ENCODE peak calls at places on chromosomes 5 and 9, in four cellular contexts. One of them, this sample, is unnamed.

GRCh38 chr5:95725071-95725820 is 5.9 kb upstream of the RHOBTB3 start:
- DNase-seq in SK-N-SH: no peak
- DNase-seq in HepG2: no peak
- DNase-seq in GM12878: no peak
- DNase-seq in this sample: peak

GRCh38 chr9:14155237-14155636 is 158.7 kb downstream of the NFIB start:
- DNase-seq in HepG2: no peak
- DNase-seq in GM12878: no peak
- DNase-seq in SK-N-SH: no peak
- DNase-seq in this sample: no peak

GRCh38 chr5:394671-395155 is 48.3 kb upstream of the EXOC3 start:
- DNase-seq in HepG2: no peak
- DNase-seq in SK-N-SH: peak
- DNase-seq in GM12878: no peak
- DNase-seq in this sample: no peak

GRCh38 chr5:8114597-8115266 is 245.8 kb downstream of the MTRR start:
- DNase-seq in HepG2: no peak
- DNase-seq in SK-N-SH: no peak
- DNase-seq in GM12878: no peak
- DNase-seq in this sample: no peak

GRCh38 chr5:84384604-84385575 is at the start of gene EDIL3:
- DNase-seq in SK-N-SH: peak
- DNase-seq in HepG2: no peak
- DNase-seq in GM12878: no peak
- DNase-seq in this sample: no peak

GRCh38 chr9:33950371-33950770 is 98.3 kb downstream of the UBAP2 start:
- DNase-seq in HepG2: no peak
- DNase-seq in GM12878: no peak
- DNase-seq in SK-N-SH: no peak
- DNase-seq in this sample: no peak

GRCh38 chr5:154493274-154493673 is 15.2 kb upstream of the HAND1 start:
- DNase-seq in SK-N-SH: no peak
- DNase-seq in GM12878: no peak
- DNase-seq in HepG2: no peak
- DNase-seq in this sample: no peak

GRCh38 chr5:92518318-92518913 is 1062.6 kb downstream of the NR2F1-AS1 start:
- DNase-seq in HepG2: peak
- DNase-seq in SK-N-SH: peak
- DNase-seq in GM12878: peak
- DNase-seq in this sample: peak

GRCh38 chr9:114694146-114694545 is 12.2 kb upstream of the TEX48 start:
- DNase-seq in HepG2: no peak
- DNase-seq in GM12878: no peak
- DNase-seq in SK-N-SH: no peak
- DNase-seq in this sample: no peak

GRCh38 chr5:6686916-6687409 is 26.3 kb upstream of the TENT4A start:
- DNase-seq in SK-N-SH: no peak
- DNase-seq in HepG2: peak
- DNase-seq in GM12878: no peak
- DNase-seq in this sample: peak

GRCh38 chr5:135137146-135137915 is 103.3 kb upstream of the PITX1 start:
- DNase-seq in SK-N-SH: no peak
- DNase-seq in GM12878: no peak
- DNase-seq in HepG2: no peak
- DNase-seq in this sample: no peak

GRCh38 chr9:4297151-4297794 is 2.6 kb downstream of the GLIS3 start:
- DNase-seq in GM12878: no peak
- DNase-seq in HepG2: peak
- DNase-seq in SK-N-SH: peak
- DNase-seq in this sample: peak

GRCh38 chr5:115770466-115770865 is 46.0 kb downstream of the CDO1 start:
- DNase-seq in HepG2: peak
- DNase-seq in SK-N-SH: no peak
- DNase-seq in GM12878: no peak
- DNase-seq in this sample: peak

GRCh38 chr5:179373961-179374505 is 28.8 kb upstream of the ADAMTS2 start:
- DNase-seq in HepG2: no peak
- DNase-seq in SK-N-SH: peak
- DNase-seq in GM12878: no peak
- DNase-seq in this sample: no peak

GRCh38 chr5:153658151-153658550 is 167.7 kb downstream of the GRIA1 start:
- DNase-seq in GM12878: no peak
- DNase-seq in SK-N-SH: no peak
- DNase-seq in HepG2: no peak
- DNase-seq in this sample: no peak

GRCh38 chr5:159463590-159464321 is 133.5 kb upstream of the IL12B start:
- DNase-seq in SK-N-SH: no peak
- DNase-seq in GM12878: no peak
- DNase-seq in HepG2: peak
- DNase-seq in this sample: no peak

GRCh38 chr5:141050622-141051525 is at the start of gene PCDHB1:
- DNase-seq in SK-N-SH: peak
- DNase-seq in HepG2: no peak
- DNase-seq in GM12878: no peak
- DNase-seq in this sample: no peak

GRCh38 chr9:68834931-68835520 is 130.0 kb downstream of the PIP5K1B start:
- DNase-seq in SK-N-SH: no peak
- DNase-seq in GM12878: no peak
- DNase-seq in HepG2: peak
- DNase-seq in this sample: no peak

GRCh38 chr5:15474143-15474719 is 25.7 kb upstream of the FBXL7 start:
- DNase-seq in SK-N-SH: no peak
- DNase-seq in GM12878: no peak
- DNase-seq in HepG2: no peak
- DNase-seq in this sample: no peak

GRCh38 chr9:82761911-82762310 is 301.0 kb downstream of the RASEF start:
- DNase-seq in HepG2: no peak
- DNase-seq in GM12878: no peak
- DNase-seq in SK-N-SH: no peak
- DNase-seq in this sample: no peak

GRCh38 chr5:177077335-177077734 is 9.4 kb upstream of the FGFR4 start:
- DNase-seq in GM12878: no peak
- DNase-seq in HepG2: no peak
- DNase-seq in SK-N-SH: no peak
- DNase-seq in this sample: no peak

GRCh38 chr5:3011764-3012017 is 260.2 kb upstream of the IRX2 start:
- DNase-seq in HepG2: no peak
- DNase-seq in SK-N-SH: no peak
- DNase-seq in GM12878: no peak
- DNase-seq in this sample: no peak

GRCh38 chr9:130284249-130284625 is 18.7 kb downstream of the HMCN2 start:
- DNase-seq in SK-N-SH: no peak
- DNase-seq in HepG2: no peak
- DNase-seq in GM12878: no peak
- DNase-seq in this sample: no peak

GRCh38 chr9:129885018-129885669 is 49.9 kb downstream of the USP20 start:
- DNase-seq in HepG2: peak
- DNase-seq in GM12878: peak
- DNase-seq in SK-N-SH: no peak
- DNase-seq in this sample: peak

GRCh38 chr9:113454914-113455761 is 8.4 kb upstream of the RGS3 start:
- DNase-seq in HepG2: peak
- DNase-seq in GM12878: no peak
- DNase-seq in SK-N-SH: no peak
- DNase-seq in this sample: peak

GRCh38 chr5:55154893-55155292 is 5.1 kb upstream of the GPX8 start:
- DNase-seq in GM12878: no peak
- DNase-seq in HepG2: no peak
- DNase-seq in SK-N-SH: no peak
- DNase-seq in this sample: no peak

GRCh38 chr9:551986-552930 is 289.2 kb upstream of the DMRT1 start:
- DNase-seq in SK-N-SH: no peak
- DNase-seq in HepG2: no peak
- DNase-seq in GM12878: no peak
- DNase-seq in this sample: no peak

GRCh38 chr9:61671276-61671973 is 481.6 kb downstream of the SPATA31A7 start:
- DNase-seq in GM12878: no peak
- DNase-seq in HepG2: no peak
- DNase-seq in SK-N-SH: peak
- DNase-seq in this sample: no peak

GRCh38 chr5:137186759-137187461 is 312.2 kb downstream of the SPOCK1 start:
- DNase-seq in GM12878: no peak
- DNase-seq in HepG2: no peak
- DNase-seq in SK-N-SH: no peak
- DNase-seq in this sample: no peak

GRCh38 chr5:95620030-95620869 is at the start of gene GPR150:
- DNase-seq in SK-N-SH: peak
- DNase-seq in GM12878: no peak
- DNase-seq in HepG2: peak
- DNase-seq in this sample: no peak

GRCh38 chr5:111752426-111752965 is 4.5 kb downstream of the NREP start:
- DNase-seq in GM12878: no peak
- DNase-seq in HepG2: no peak
- DNase-seq in SK-N-SH: no peak
- DNase-seq in this sample: no peak

GRCh38 chr9:34384368-34385165 is 7.9 kb upstream of the MYORG start:
- DNase-seq in GM12878: no peak
- DNase-seq in SK-N-SH: no peak
- DNase-seq in HepG2: peak
- DNase-seq in this sample: no peak

GRCh38 chr5:55763736-55764420 is 26.0 kb downstream of the DDX4 start:
- DNase-seq in GM12878: no peak
- DNase-seq in SK-N-SH: no peak
- DNase-seq in HepG2: no peak
- DNase-seq in this sample: no peak

DNA sequence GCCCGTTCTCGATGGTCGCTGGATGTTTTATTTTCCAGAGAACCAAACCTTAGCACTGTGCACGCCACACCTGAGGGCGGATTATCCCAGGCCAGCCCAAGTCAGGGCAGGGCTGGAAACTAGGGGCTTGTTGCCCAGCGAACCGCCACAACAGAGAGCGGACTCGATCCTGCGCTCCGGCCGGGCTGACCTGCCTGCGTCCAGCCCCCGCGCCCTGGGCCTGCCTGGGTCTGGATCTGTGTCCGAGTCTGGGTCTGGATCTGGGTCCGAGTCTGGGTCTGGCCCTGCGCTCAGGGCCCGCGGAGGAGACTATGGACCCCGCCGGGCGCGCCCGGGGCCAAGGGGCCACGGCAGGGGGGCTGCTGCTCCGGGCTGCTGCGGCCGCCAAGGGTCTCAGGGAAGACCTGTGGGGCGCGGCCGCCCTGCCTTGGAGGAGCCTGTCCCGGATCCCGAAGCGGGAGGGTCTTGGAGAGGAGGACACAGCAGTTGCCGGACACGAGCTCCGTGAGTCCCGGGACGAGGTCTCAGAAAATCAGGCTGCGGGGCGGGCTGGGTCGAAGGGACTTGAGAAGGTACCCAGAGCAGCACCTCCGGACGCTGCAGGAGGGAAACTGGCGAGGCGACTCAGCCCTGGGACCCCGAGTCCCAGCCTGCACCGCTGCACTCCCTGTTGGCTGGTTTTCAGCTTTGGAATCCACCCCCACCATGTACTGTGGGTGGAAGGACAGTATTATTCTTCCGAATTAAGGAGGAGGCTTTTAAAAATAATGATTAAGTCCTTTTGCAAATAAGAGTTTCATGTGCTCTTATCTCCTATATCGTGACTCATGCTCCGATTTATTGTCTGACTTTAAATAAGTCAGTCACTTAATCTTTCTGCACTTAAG is at the start of gene ANKDD1B:
- DNase-seq in GM12878: no peak
- DNase-seq in SK-N-SH: peak
- DNase-seq in HepG2: no peak
- DNase-seq in this sample: no peak
- TF ChIP-seq NFIC in GM12878: no peak
- TF ChIP-seq NFIC in SK-N-SH: no peak
- TF ChIP-seq NFIC in HepG2: no peak
- TF ChIP-seq NFIC in this sample: no peak

GRCh38 chr5:39658861-39659260 is 234.1 kb upstream of the DAB2 start:
- DNase-seq in GM12878: no peak
- DNase-seq in HepG2: no peak
- DNase-seq in SK-N-SH: no peak
- DNase-seq in this sample: no peak

GRCh38 chr5:39662945-39663344 is 238.2 kb upstream of the DAB2 start:
- DNase-seq in GM12878: no peak
- DNase-seq in SK-N-SH: no peak
- DNase-seq in HepG2: no peak
- DNase-seq in this sample: no peak

GRCh38 chr5:39657943-39658342 is 233.2 kb upstream of the DAB2 start:
- DNase-seq in SK-N-SH: no peak
- DNase-seq in GM12878: no peak
- DNase-seq in HepG2: no peak
- DNase-seq in this sample: no peak

GRCh38 chr5:39661026-39661779 is 236.4 kb upstream of the DAB2 start:
- DNase-seq in GM12878: no peak
- DNase-seq in SK-N-SH: no peak
- DNase-seq in HepG2: no peak
- DNase-seq in this sample: no peak

GRCh38 chr5:39660020-39660419 is 235.2 kb upstream of the DAB2 start:
- DNase-seq in HepG2: no peak
- DNase-seq in SK-N-SH: no peak
- DNase-seq in GM12878: no peak
- DNase-seq in this sample: no peak
- TF ChIP-seq REST in HepG2: no peak
- TF ChIP-seq REST in SK-N-SH: no peak
- TF ChIP-seq REST in GM12878: no peak
- TF ChIP-seq REST in this sample: no peak

GRCh38 chr9:133641861-133642595 is 5.9 kb downstream of the DBH start:
- DNase-seq in HepG2: no peak
- DNase-seq in GM12878: no peak
- DNase-seq in SK-N-SH: no peak
- DNase-seq in this sample: no peak

GRCh38 chr9:133641396-133641655 is 5.2 kb downstream of the DBH start:
- DNase-seq in HepG2: no peak
- DNase-seq in SK-N-SH: no peak
- DNase-seq in GM12878: no peak
- DNase-seq in this sample: no peak

GRCh38 chr9:133643362-133643755 is 7.2 kb downstream of the DBH start:
- DNase-seq in SK-N-SH: no peak
- DNase-seq in HepG2: no peak
- DNase-seq in GM12878: no peak
- DNase-seq in this sample: no peak

GRCh38 chr9:133643978-133644760 is 8.0 kb downstream of the DBH start:
- DNase-seq in SK-N-SH: no peak
- DNase-seq in HepG2: no peak
- DNase-seq in GM12878: no peak
- DNase-seq in this sample: no peak

GRCh38 chr9:133642708-133643361 is 6.7 kb downstream of the DBH start:
- DNase-seq in HepG2: no peak
- DNase-seq in SK-N-SH: no peak
- DNase-seq in GM12878: no peak
- DNase-seq in this sample: no peak
- TF ChIP-seq NFIC in HepG2: no peak
- TF ChIP-seq NFIC in SK-N-SH: no peak
- TF ChIP-seq NFIC in GM12878: no peak
- TF ChIP-seq NFIC in this sample: no peak

DNA sequence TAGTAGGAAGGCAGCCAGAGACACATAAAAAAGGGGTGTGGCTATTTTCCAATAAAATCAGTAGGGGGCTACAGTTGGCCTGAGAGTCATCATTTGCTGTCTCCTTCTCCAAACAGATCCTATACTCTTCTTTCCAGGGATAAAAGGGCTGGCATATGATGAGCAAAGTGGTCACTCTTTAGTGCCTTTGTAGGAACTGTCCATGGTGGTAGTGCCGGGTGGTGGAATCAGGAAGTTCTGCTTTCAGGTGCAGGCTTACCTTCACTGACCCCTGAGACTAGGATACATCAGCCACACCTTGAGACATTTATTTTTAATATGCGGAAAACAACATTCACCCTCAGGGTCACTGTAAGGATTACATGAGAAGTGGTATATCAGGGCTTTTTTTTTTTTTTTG is 80.8 kb downstream of the ASTN2 start:
- DNase-seq in SK-N-SH: no peak
- DNase-seq in GM12878: no peak
- DNase-seq in HepG2: no peak
- DNase-seq in this sample: no peak
- TF ChIP-seq REST in SK-N-SH: peak
- TF ChIP-seq REST in GM12878: peak
- TF ChIP-seq REST in HepG2: peak
- TF ChIP-seq REST in this sample: no peak